ENCODE peak calls at places on chromosome 1, in four cellular contexts. One of them, this sample, is unnamed.

GRCh38 chr1:209733409-209734192 is 22.3 kb upstream of the TRAF3IP3 start:
- DNase-seq in GM12878: no peak
- DNase-seq in K562: no peak
- DNase-seq in GM12891: no peak
- DNase-seq in this sample: peak

GRCh38 chr1:27648602-27649305 is 13.8 kb upstream of the FGR start:
- DNase-seq in GM12891: no peak
- DNase-seq in GM12878: no peak
- DNase-seq in K562: no peak
- DNase-seq in this sample: no peak

GRCh38 chr1:24966724-24967346 is 36.8 kb upstream of the RUNX3 start:
- DNase-seq in GM12878: peak
- DNase-seq in K562: peak
- DNase-seq in GM12891: peak
- DNase-seq in this sample: peak

GRCh38 chr1:47578026-47578861 is 140.4 kb downstream of the FOXD2 start:
- DNase-seq in K562: no peak
- DNase-seq in GM12891: no peak
- DNase-seq in GM12878: no peak
- DNase-seq in this sample: no peak

GRCh38 chr1:163055005-163055404 is 14.2 kb upstream of the RGS4 start:
- DNase-seq in K562: no peak
- DNase-seq in GM12891: no peak
- DNase-seq in GM12878: no peak
- DNase-seq in this sample: no peak

GRCh38 chr1:17700981-17701870 is 53.9 kb upstream of the ACTL8 start:
- DNase-seq in GM12878: no peak
- DNase-seq in K562: no peak
- DNase-seq in GM12891: no peak
- DNase-seq in this sample: no peak

GRCh38 chr1:116286541-116286971 is 86.5 kb upstream of the ATP1A1 start:
- DNase-seq in GM12891: no peak
- DNase-seq in K562: no peak
- DNase-seq in GM12878: no peak
- DNase-seq in this sample: no peak

GRCh38 chr1:171166361-171166760 is 18.7 kb upstream of the FMO2 start:
- DNase-seq in GM12891: no peak
- DNase-seq in K562: no peak
- DNase-seq in GM12878: no peak
- DNase-seq in this sample: no peak

GRCh38 chr1:63665824-63666223 is 72.6 kb downstream of the PGM1 start:
- DNase-seq in GM12891: no peak
- DNase-seq in K562: no peak
- DNase-seq in GM12878: no peak
- DNase-seq in this sample: no peak

GRCh38 chr1:81313289-81313688 is 487.4 kb upstream of the ADGRL2 start:
- DNase-seq in GM12878: no peak
- DNase-seq in K562: no peak
- DNase-seq in GM12891: no peak
- DNase-seq in this sample: no peak
- TF ChIP-seq SPI1 in GM12878: no peak
- TF ChIP-seq SPI1 in K562: no peak
- TF ChIP-seq SPI1 in GM12891: no peak
- TF ChIP-seq SPI1 in this sample: no peak

DNA sequence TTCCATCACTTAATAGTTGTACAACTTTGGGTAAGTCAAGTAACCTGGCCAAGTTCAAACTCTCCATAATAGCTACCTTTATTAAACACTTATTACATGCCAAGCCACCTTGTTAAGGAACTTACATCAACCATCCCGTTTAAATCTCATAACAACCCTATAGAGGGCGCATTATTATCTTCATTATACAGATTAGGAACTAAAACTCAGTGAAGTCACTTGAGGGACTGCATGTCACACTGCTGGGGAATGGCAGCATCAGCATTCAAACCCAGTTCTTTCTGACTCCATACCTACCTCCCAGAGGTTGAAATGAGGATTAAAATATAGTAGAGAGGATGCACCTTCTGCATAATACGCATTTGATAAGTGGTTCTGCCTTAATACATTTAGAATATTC is 47.1 kb upstream of the PLA2G2C start:
- DNase-seq in K562: no peak
- DNase-seq in GM12891: no peak
- DNase-seq in GM12878: no peak
- DNase-seq in this sample: no peak
- TF ChIP-seq SPI1 in K562: no peak
- TF ChIP-seq SPI1 in GM12891: no peak
- TF ChIP-seq SPI1 in GM12878: no peak
- TF ChIP-seq SPI1 in this sample: no peak

GRCh38 chr1:226972931-226973330 is 32.8 kb downstream of the COQ8A start:
- DNase-seq in GM12891: no peak
- DNase-seq in K562: no peak
- DNase-seq in GM12878: no peak
- DNase-seq in this sample: no peak

GRCh38 chr1:226975259-226975908 is 35.3 kb downstream of the COQ8A start:
- DNase-seq in K562: no peak
- DNase-seq in GM12891: no peak
- DNase-seq in GM12878: no peak
- DNase-seq in this sample: no peak

GRCh38 chr1:226974544-226975258 is 34.6 kb downstream of the COQ8A start:
- DNase-seq in K562: no peak
- DNase-seq in GM12891: no peak
- DNase-seq in GM12878: no peak
- DNase-seq in this sample: no peak

GRCh38 chr1:226973371-226973897 is 33.3 kb downstream of the COQ8A start:
- DNase-seq in GM12878: no peak
- DNase-seq in K562: no peak
- DNase-seq in GM12891: no peak
- DNase-seq in this sample: no peak

GRCh38 chr1:226973898-226974543 is 33.9 kb downstream of the COQ8A start:
- DNase-seq in GM12891: no peak
- DNase-seq in K562: no peak
- DNase-seq in GM12878: no peak
- DNase-seq in this sample: no peak
- TF ChIP-seq SPI1 in GM12891: no peak
- TF ChIP-seq SPI1 in K562: no peak
- TF ChIP-seq SPI1 in GM12878: no peak
- TF ChIP-seq SPI1 in this sample: no peak

DNA sequence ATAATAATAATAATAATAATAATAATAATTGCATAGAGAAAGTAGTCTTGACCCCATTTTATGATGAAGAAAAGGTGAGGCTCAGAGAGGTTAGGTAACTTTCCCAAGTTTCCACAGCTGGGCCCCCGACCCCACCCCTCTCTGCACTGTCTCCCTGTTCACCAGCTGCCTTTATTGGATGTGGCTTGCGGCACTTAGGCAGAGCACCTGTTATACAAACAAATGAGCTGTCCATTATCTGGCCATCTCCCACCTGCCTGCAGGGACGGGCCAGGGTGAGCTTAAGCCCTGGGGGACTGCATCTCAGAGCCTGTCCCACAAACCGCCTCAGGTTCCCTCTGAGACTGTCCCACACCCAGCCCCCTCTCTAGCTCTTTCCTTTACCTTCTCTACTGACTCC is 10.1 kb upstream of the EFNA1 start:
- DNase-seq in GM12878: no peak
- DNase-seq in GM12891: no peak
- DNase-seq in K562: no peak
- DNase-seq in this sample: no peak
- TF ChIP-seq SPI1 in GM12878: no peak
- TF ChIP-seq SPI1 in GM12891: no peak
- TF ChIP-seq SPI1 in K562: no peak
- TF ChIP-seq SPI1 in this sample: no peak

This sample was measured in HL-60.